ENCODE peak calls at places on chromosomes 3 and 15, in six cellular contexts. One of them, this sample, is unnamed.

GRCh38 chr3:36362973-36363372 is 17.3 kb upstream of the STAC start:
- DNase-seq in T-helper 17 cell: no peak
- DNase-seq in GM23338: peak
- DNase-seq in COLO829: peak
- DNase-seq in AG08396: peak
- DNase-seq in SK-MEL-5: no peak
- DNase-seq in this sample: no peak

GRCh38 chr15:60070838-60071493 is 66.9 kb downstream of the FOXB1 start:
- DNase-seq in T-helper 17 cell: no peak
- DNase-seq in GM23338: no peak
- DNase-seq in COLO829: peak
- DNase-seq in AG08396: peak
- DNase-seq in SK-MEL-5: no peak
- DNase-seq in this sample: peak

GRCh38 chr3:135325096-135325495 is 530.0 kb downstream of the EPHB1 start:
- DNase-seq in T-helper 17 cell: no peak
- DNase-seq in GM23338: no peak
- DNase-seq in COLO829: no peak
- DNase-seq in AG08396: no peak
- DNase-seq in SK-MEL-5: no peak
- DNase-seq in this sample: no peak

GRCh38 chr3:122960652-122961051 is 66.9 kb downstream of the SEMA5B start:
- DNase-seq in T-helper 17 cell: no peak
- DNase-seq in GM23338: no peak
- DNase-seq in COLO829: no peak
- DNase-seq in AG08396: no peak
- DNase-seq in SK-MEL-5: no peak
- DNase-seq in this sample: no peak

GRCh38 chr15:82750831-82751181 is 41.1 kb upstream of the AP3B2 start:
- DNase-seq in T-helper 17 cell: no peak
- DNase-seq in GM23338: peak
- DNase-seq in COLO829: peak
- DNase-seq in AG08396: peak
- DNase-seq in SK-MEL-5: no peak
- DNase-seq in this sample: no peak

GRCh38 chr15:78056714-78057269 is 20.7 kb downstream of the TBC1D2B start:
- DNase-seq in T-helper 17 cell: no peak
- DNase-seq in GM23338: no peak
- DNase-seq in COLO829: peak
- DNase-seq in AG08396: no peak
- DNase-seq in SK-MEL-5: no peak
- DNase-seq in this sample: no peak

GRCh38 chr15:86433983-86434382 is 354.3 kb downstream of the AGBL1 start:
- DNase-seq in T-helper 17 cell: no peak
- DNase-seq in GM23338: no peak
- DNase-seq in COLO829: no peak
- DNase-seq in AG08396: no peak
- DNase-seq in SK-MEL-5: no peak
- DNase-seq in this sample: no peak

GRCh38 chr15:56582785-56583184 is 117.8 kb upstream of the MNS1 start:
- DNase-seq in T-helper 17 cell: no peak
- DNase-seq in GM23338: no peak
- DNase-seq in COLO829: no peak
- DNase-seq in AG08396: no peak
- DNase-seq in SK-MEL-5: no peak
- DNase-seq in this sample: no peak

GRCh38 chr15:79467865-79468586 is 35.9 kb downstream of the MINAR1 start:
- DNase-seq in T-helper 17 cell: no peak
- DNase-seq in GM23338: no peak
- DNase-seq in COLO829: no peak
- DNase-seq in AG08396: no peak
- DNase-seq in SK-MEL-5: no peak
- DNase-seq in this sample: no peak

This sample was measured in foreskin melanocyte.